ENCODE peak calls at places on chromosomes 11 and 22, in ten cellular contexts. Y is upper lobe of right lung, P is colonic mucosa, X is psoas muscle, U is epithelial cell of esophagus, E is neural crest cell, T is cardiac muscle cell, D is fibroblast of villous mesenchyme, O is body of pancreas, H is HFFc6. C is an unnamed sample.
A peak's percentile ranks its signal among the peaks of the same experiment; 100 is the strongest.

GRCh38 chr11:45501980-45502545 is 163.4 kb downstream of the CHST1 start:
- DNase-seq in Y (no peak), P (no peak), X (no peak), U (no peak), E (no peak), T (peak; percentile 55), D (no peak), O (no peak), H (no peak), C (no peak)

GRCh38 chr11:65992056-65992455 is 9.9 kb downstream of the EIF1AD start:
- DNase-seq in Y (no peak), P (no peak), X (no peak), U (no peak), E (no peak), T (no peak), D (no peak), O (no peak), H (no peak), C (no peak)

GRCh38 chr11:124759268-124760204 is 2.6 kb downstream of the ESAM start:
- DNase-seq in Y (peak; percentile 75), P (no peak), X (peak; percentile 76), U (no peak), E (no peak), T (peak; percentile 68), D (no peak), O (no peak), H (no peak), C (no peak)

GRCh38 chr11:130024356-130024755 is 21.7 kb upstream of the PRDM10 start:
- DNase-seq in Y (no peak), P (no peak), X (no peak), U (no peak), E (no peak), T (no peak), D (peak; percentile 26), O (no peak), H (peak; percentile 66), C (peak; percentile 43)

GRCh38 chr11:117473692-117474091 is 146.0 kb downstream of the CEP164 start:
- DNase-seq in Y (no peak), P (no peak), X (no peak), U (peak; percentile 13), E (no peak), T (no peak), D (no peak), O (no peak), H (no peak), C (no peak)

GRCh38 chr11:44766112-44766971 is 39.6 kb downstream of the TSPAN18 start:
- DNase-seq in Y (no peak), P (no peak), X (no peak), U (no peak), E (no peak), T (peak; percentile 93), D (peak; percentile 96), O (peak; percentile 62), H (peak; percentile 72), C (peak; percentile 30)

GRCh38 chr11:117303101-117303500 is 12.0 kb downstream of the BACE1-AS start:
- DNase-seq in Y (no peak), P (no peak), X (no peak), U (no peak), E (no peak), T (no peak), D (no peak), O (no peak), H (no peak), C (no peak)

GRCh38 chr22:17483670-17484372 is 79.5 kb upstream of the SLC25A18 start:
- DNase-seq in Y (no peak), P (no peak), X (no peak), U (no peak), E (no peak), T (peak; percentile 7), D (no peak), O (no peak), H (no peak), C (no peak)

GRCh38 chr22:25563757-25564319 is 637 bp upstream of the GRK3 start:
- DNase-seq in Y (no peak), P (peak; percentile 28), X (no peak), U (peak; percentile 33), E (no peak), T (no peak), D (no peak), O (peak; percentile 67), H (no peak), C (no peak)

GRCh38 chr11:130698174-130698573 is 218.1 kb downstream of the SNX19 start:
- DNase-seq in Y (no peak), P (no peak), X (no peak), U (no peak), E (no peak), T (no peak), D (no peak), O (no peak), H (no peak), C (no peak)

GRCh38 chr22:33034753-33035152 is 23.4 kb downstream of the SYN3 start:
- DNase-seq in Y (no peak), P (no peak), X (no peak), U (no peak), E (no peak), T (no peak), D (no peak), O (peak; percentile 25), H (no peak), C (no peak)

GRCh38 chr22:47423861-47424820 is 661.7 kb downstream of the TBC1D22A start:
- DNase-seq in Y (no peak), P (no peak), X (no peak), U (no peak), E (no peak), T (no peak), D (no peak), O (no peak), H (no peak), C (no peak)

GRCh38 chr11:44658451-44658850 is 68.3 kb upstream of the TSPAN18 start:
- DNase-seq in Y (no peak), P (no peak), X (no peak), U (peak; percentile 10), E (no peak), T (peak; percentile 34), D (peak; percentile 11), O (no peak), H (peak; percentile 11), C (no peak)

GRCh38 chr22:50701076-50701419 is 28.4 kb downstream of the SHANK3 start:
- DNase-seq in Y (no peak), P (no peak), X (peak; percentile 21), U (no peak), E (no peak), T (no peak), D (no peak), O (no peak), H (no peak), C (no peak)

DNA sequence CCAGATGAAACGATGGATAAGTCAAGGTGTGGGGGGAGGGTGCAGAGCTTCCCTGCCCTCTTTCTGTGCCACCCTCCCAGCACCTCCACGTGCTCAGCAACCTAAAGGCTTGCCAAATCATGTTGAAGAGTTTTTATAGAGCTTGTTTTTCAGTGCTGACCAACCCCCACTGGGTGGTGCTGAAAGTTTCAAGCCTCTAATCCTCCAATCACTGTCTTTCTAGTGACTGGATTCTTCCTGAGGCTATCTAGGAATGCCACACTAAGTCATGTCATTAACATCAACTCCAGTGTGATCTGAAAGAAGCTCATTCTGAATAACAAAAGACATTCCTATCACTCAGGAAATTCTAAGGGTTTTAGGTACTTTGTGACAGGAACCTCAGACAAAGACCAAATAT is 382.6 kb downstream of the DYNC2H1 start:
- DNase-seq in Y (no peak), P (no peak), X (no peak), U (peak; percentile 59), E (no peak), T (no peak), D (no peak), O (no peak), H (no peak), C (no peak)
- TF ChIP-seq CTCF in Y (no peak), P (no peak), X (no peak), U (no peak), E (no peak), T (no peak), D (no peak), O (no peak), H (no peak), C (no peak)

GRCh38 chr11:68950268-68950667 is 30.5 kb downstream of the MRGPRD start:
- DNase-seq in Y (no peak), P (no peak), X (peak; percentile 28), U (peak; percentile 20), E (peak; percentile 16), T (peak; percentile 27), D (peak; percentile 26), O (no peak), H (peak; percentile 16), C (no peak)
- TF ChIP-seq CTCF in Y (no peak), P (no peak), X (no peak), U (peak; percentile 53), E (peak; percentile 53), T (peak; percentile 35), D (peak; percentile 53), O (no peak), H (peak; percentile 66), C (peak; percentile 52)

GRCh38 chr11:108322666-108323065 is 99.8 kb downstream of the ATM start:
- DNase-seq in Y (no peak), P (no peak), X (no peak), U (no peak), E (no peak), T (peak; percentile 39), D (no peak), O (no peak), H (no peak), C (no peak)

GRCh38 chr11:108319541-108320145 is 96.8 kb downstream of the ATM start:
- DNase-seq in Y (no peak), P (no peak), X (no peak), U (peak; percentile 52), E (no peak), T (no peak), D (no peak), O (no peak), H (peak; percentile 10), C (peak; percentile 34)

DNA sequence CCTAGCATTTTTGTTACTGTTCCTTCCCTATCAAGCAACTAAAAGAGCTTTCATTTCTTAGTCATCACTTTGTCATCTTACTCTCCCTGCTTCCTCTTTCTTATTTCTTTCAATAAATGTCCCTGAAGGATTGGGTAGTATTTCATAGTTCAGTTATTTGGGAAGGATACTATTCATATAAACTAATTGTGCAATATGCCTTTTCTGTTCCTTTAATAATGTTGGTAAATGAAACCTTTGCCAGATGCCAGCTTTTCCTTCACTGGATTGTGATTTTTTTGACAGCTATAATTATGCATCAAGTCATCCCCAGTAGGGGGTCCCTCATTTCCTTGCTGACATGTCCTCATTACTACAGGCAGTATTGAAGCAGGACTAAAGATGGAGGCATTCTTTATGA is 101.7 kb downstream of the ATM start:
- DNase-seq in Y (no peak), P (no peak), X (no peak), U (peak; percentile 29), E (no peak), T (peak; percentile 17), D (peak; percentile 19), O (no peak), H (peak; percentile 20), C (peak; percentile 15)
- TF ChIP-seq CTCF in Y (no peak), P (no peak), X (no peak), U (no peak), E (no peak), T (no peak), D (no peak), O (no peak), H (no peak), C (no peak)

GRCh38 chr11:79259800-79260199 is 181.0 kb downstream of the TENM4 start:
- DNase-seq in Y (no peak), P (no peak), X (no peak), U (peak; percentile 22), E (no peak), T (peak; percentile 19), D (no peak), O (no peak), H (no peak), C (no peak)
- TF ChIP-seq CTCF in Y (no peak), P (no peak), X (no peak), U (peak; percentile 36), E (peak; percentile 30), T (peak; percentile 39), D (peak; percentile 16), O (no peak), H (peak; percentile 55), C (no peak)

GRCh38 chr22:39808087-39808486 is 85.5 kb downstream of the ENTHD1 start:
- DNase-seq in Y (no peak), P (peak; percentile 56), X (no peak), U (peak; percentile 24), E (peak; percentile 30), T (peak; percentile 44), D (peak; percentile 43), O (no peak), H (peak; percentile 8), C (no peak)
- TF ChIP-seq CTCF in Y (peak; percentile 35), P (peak; percentile 47), X (peak; percentile 29), U (peak; percentile 17), E (peak; percentile 45), T (peak; percentile 53), D (peak; percentile 69), O (no peak), H (peak; percentile 73), C (peak; percentile 56)

C was measured in BJ.